ENCODE peak calls at places on chromosomes 12 and 14, in four cellular contexts. One of them, this sample, is unnamed.

GRCh38 chr12:31589582-31589895 is 1.4 kb downstream of the DENND5B start:
- DNase-seq in HepG2: no peak
- DNase-seq in HCT116: no peak
- DNase-seq in SK-N-SH: no peak
- DNase-seq in this sample: no peak

GRCh38 chr14:74660167-74660566 is 48.1 kb upstream of the LTBP2 start:
- DNase-seq in HCT116: no peak
- DNase-seq in SK-N-SH: no peak
- DNase-seq in HepG2: no peak
- DNase-seq in this sample: no peak

GRCh38 chr12:70543444-70543843 is 93.8 kb downstream of the PTPRB start:
- DNase-seq in HCT116: peak; percentile 61
- DNase-seq in HepG2: peak; percentile 41
- DNase-seq in SK-N-SH: no peak
- DNase-seq in this sample: no peak

GRCh38 chr12:31342314-31342713 is 16.4 kb upstream of the SINHCAF start:
- DNase-seq in SK-N-SH: no peak
- DNase-seq in HepG2: no peak
- DNase-seq in HCT116: no peak
- DNase-seq in this sample: no peak

GRCh38 chr14:89504602-89505320 is 87.7 kb upstream of the FOXN3 start:
- DNase-seq in SK-N-SH: no peak
- DNase-seq in HepG2: no peak
- DNase-seq in HCT116: no peak
- DNase-seq in this sample: no peak

GRCh38 chr14:59249029-59249428 is 60.6 kb downstream of the DAAM1 start:
- DNase-seq in HCT116: no peak
- DNase-seq in HepG2: no peak
- DNase-seq in SK-N-SH: no peak
- DNase-seq in this sample: peak; percentile 30

GRCh38 chr12:45612044-45612794 is 117.3 kb upstream of the ARID2 start:
- DNase-seq in HCT116: no peak
- DNase-seq in SK-N-SH: no peak
- DNase-seq in HepG2: no peak
- DNase-seq in this sample: no peak

GRCh38 chr14:100285021-100285912 is 21.0 kb downstream of the SLC25A29 start:
- DNase-seq in SK-N-SH: peak; percentile 99
- DNase-seq in HepG2: peak; percentile 40
- DNase-seq in HCT116: no peak
- DNase-seq in this sample: peak; percentile 89

GRCh38 chr12:45458854-45459807 is 243.2 kb downstream of the ANO6 start:
- DNase-seq in HepG2: no peak
- DNase-seq in HCT116: no peak
- DNase-seq in SK-N-SH: no peak
- DNase-seq in this sample: no peak

GRCh38 chr14:71203306-71203705 is 296.0 kb downstream of the PCNX1 start:
- DNase-seq in HCT116: no peak
- DNase-seq in SK-N-SH: no peak
- DNase-seq in HepG2: no peak
- DNase-seq in this sample: no peak

GRCh38 chr14:105867961-105868599 is 341.7 kb downstream of the TMEM121 start:
- DNase-seq in HepG2: no peak
- DNase-seq in HCT116: no peak
- DNase-seq in SK-N-SH: no peak
- DNase-seq in this sample: no peak

GRCh38 chr12:113061061-113061694 is 4.6 kb downstream of the DTX1 start:
- DNase-seq in HCT116: no peak
- DNase-seq in HepG2: no peak
- DNase-seq in SK-N-SH: peak; percentile 67
- DNase-seq in this sample: no peak

GRCh38 chr12:117469883-117470483 is 108.6 kb upstream of the NOS1 start:
- DNase-seq in SK-N-SH: no peak
- DNase-seq in HepG2: no peak
- DNase-seq in HCT116: no peak
- DNase-seq in this sample: no peak

GRCh38 chr12:27344246-27344645 is 11.6 kb downstream of the BMAL2 start:
- DNase-seq in HCT116: no peak
- DNase-seq in SK-N-SH: no peak
- DNase-seq in HepG2: no peak
- DNase-seq in this sample: no peak

GRCh38 chr14:22084393-22085281 is 411.0 kb upstream of the OR4E1 start:
- DNase-seq in HepG2: peak; percentile 76
- DNase-seq in SK-N-SH: peak; percentile 27
- DNase-seq in HCT116: peak; percentile 49
- DNase-seq in this sample: peak; percentile 5

GRCh38 chr14:65168840-65169239 is 66.5 kb upstream of the MAX start:
- DNase-seq in HepG2: no peak
- DNase-seq in HCT116: peak; percentile 37
- DNase-seq in SK-N-SH: no peak
- DNase-seq in this sample: peak; percentile 36

GRCh38 chr12:113056631-113057488 is at the start of gene DTX1:
- DNase-seq in HCT116: no peak
- DNase-seq in SK-N-SH: peak; percentile 88
- DNase-seq in HepG2: no peak
- DNase-seq in this sample: no peak

GRCh38 chr12:27914956-27915355 is 57.6 kb downstream of the PTHLH start:
- DNase-seq in SK-N-SH: no peak
- DNase-seq in HepG2: no peak
- DNase-seq in HCT116: no peak
- DNase-seq in this sample: no peak

GRCh38 chr12:79737875-79738718 is 47.3 kb upstream of the PAWR start:
- DNase-seq in HepG2: peak; percentile 68
- DNase-seq in HCT116: peak; percentile 54
- DNase-seq in SK-N-SH: peak; percentile 28
- DNase-seq in this sample: peak; percentile 88

GRCh38 chr14:94041551-94042346 is 15.6 kb downstream of the OTUB2 start:
- DNase-seq in SK-N-SH: no peak
- DNase-seq in HCT116: no peak
- DNase-seq in HepG2: peak; percentile 75
- DNase-seq in this sample: no peak
- TF ChIP-seq JUND in SK-N-SH: no peak
- TF ChIP-seq JUND in HCT116: no peak
- TF ChIP-seq JUND in HepG2: no peak
- TF ChIP-seq JUND in this sample: no peak

GRCh38 chr12:3962661-3963483 is 89.7 kb upstream of the PARP11 start:
- DNase-seq in SK-N-SH: no peak
- DNase-seq in HepG2: no peak
- DNase-seq in HCT116: no peak
- DNase-seq in this sample: no peak

GRCh38 chr12:3959799-3960560 is 86.8 kb upstream of the PARP11 start:
- DNase-seq in SK-N-SH: no peak
- DNase-seq in HCT116: no peak
- DNase-seq in HepG2: peak; percentile 83
- DNase-seq in this sample: no peak

GRCh38 chr12:3964404-3964803 is 91.2 kb upstream of the PARP11 start:
- DNase-seq in HepG2: peak; percentile 18
- DNase-seq in HCT116: peak; percentile 1
- DNase-seq in SK-N-SH: peak; percentile 24
- DNase-seq in this sample: no peak

GRCh38 chr12:3958534-3958933 is 85.3 kb upstream of the PARP11 start:
- DNase-seq in HCT116: no peak
- DNase-seq in SK-N-SH: no peak
- DNase-seq in HepG2: no peak
- DNase-seq in this sample: no peak

DNA sequence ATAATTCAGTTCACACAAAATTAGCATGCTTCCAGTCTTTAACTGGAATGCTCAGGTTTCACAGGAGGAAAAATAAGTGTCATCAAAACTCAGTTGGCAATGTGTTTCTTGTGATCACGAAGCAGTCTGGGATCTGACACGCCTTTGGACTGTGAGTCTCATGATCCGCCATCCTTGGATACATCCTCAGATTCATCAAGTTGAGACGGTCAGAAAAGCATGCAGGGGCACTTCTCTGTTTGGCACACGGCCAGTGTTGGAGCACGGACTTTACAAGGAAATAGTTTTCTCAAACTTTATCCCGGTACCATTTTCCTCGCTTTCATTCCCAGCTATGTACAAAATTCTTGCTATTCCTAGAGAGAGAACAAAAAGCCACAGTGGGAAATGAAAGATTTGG is 88.4 kb upstream of the PARP11 start:
- DNase-seq in HepG2: no peak
- DNase-seq in SK-N-SH: no peak
- DNase-seq in HCT116: no peak
- DNase-seq in this sample: no peak
- TF ChIP-seq JUND in HepG2: no peak
- TF ChIP-seq JUND in SK-N-SH: no peak
- TF ChIP-seq JUND in HCT116: no peak
- TF ChIP-seq JUND in this sample: no peak

DNA sequence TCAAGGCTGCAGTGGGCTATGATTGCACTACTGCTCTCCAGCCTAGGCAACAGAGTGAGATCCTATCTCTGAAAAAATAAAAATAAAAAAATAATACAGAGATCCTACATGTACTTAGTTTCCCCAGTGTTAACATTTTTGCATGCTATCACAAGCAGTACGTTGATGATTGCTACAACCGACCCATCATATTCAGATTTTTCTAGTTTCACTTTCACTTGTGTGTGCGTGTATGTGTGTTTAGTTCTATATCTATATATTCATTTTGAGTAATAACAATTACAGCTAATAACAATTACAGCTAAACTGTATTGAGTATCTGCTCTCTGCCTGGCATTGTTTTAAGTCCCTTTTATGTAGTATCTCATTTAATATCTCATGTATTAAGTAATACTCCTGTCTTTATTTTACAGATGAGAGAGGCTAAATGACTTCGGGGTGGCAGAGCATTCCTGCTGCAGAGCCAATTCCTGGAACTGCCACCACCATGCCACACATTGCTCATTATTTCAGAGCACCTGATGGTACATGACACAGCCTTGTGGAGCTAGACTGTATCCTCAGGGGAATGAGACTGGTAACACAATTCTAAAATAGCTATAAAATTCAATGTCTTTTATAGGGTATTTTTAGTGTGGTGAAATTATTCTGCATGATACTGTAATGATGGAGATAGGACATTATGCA is 153.1 kb downstream of the BCAT1 start:
- DNase-seq in HepG2: no peak
- DNase-seq in SK-N-SH: no peak
- DNase-seq in HCT116: no peak
- DNase-seq in this sample: no peak
- TF ChIP-seq JUND in HepG2: no peak
- TF ChIP-seq JUND in SK-N-SH: no peak
- TF ChIP-seq JUND in HCT116: no peak
- TF ChIP-seq JUND in this sample: no peak

GRCh38 chr12:57896437-57897201 is 44.7 kb upstream of the ATP23 start:
- DNase-seq in HepG2: no peak
- DNase-seq in SK-N-SH: peak; percentile 82
- DNase-seq in HCT116: no peak
- DNase-seq in this sample: peak; percentile 63

GRCh38 chr12:57896139-57896436 is 45.3 kb upstream of the ATP23 start:
- DNase-seq in SK-N-SH: no peak
- DNase-seq in HCT116: no peak
- DNase-seq in HepG2: no peak
- DNase-seq in this sample: no peak

GRCh38 chr12:57898308-57898970 is 42.9 kb upstream of the ATP23 start:
- DNase-seq in SK-N-SH: no peak
- DNase-seq in HCT116: no peak
- DNase-seq in HepG2: no peak
- DNase-seq in this sample: no peak

GRCh38 chr12:57897296-57897974 is 43.9 kb upstream of the ATP23 start:
- DNase-seq in HepG2: no peak
- DNase-seq in SK-N-SH: no peak
- DNase-seq in HCT116: no peak
- DNase-seq in this sample: no peak

DNA sequence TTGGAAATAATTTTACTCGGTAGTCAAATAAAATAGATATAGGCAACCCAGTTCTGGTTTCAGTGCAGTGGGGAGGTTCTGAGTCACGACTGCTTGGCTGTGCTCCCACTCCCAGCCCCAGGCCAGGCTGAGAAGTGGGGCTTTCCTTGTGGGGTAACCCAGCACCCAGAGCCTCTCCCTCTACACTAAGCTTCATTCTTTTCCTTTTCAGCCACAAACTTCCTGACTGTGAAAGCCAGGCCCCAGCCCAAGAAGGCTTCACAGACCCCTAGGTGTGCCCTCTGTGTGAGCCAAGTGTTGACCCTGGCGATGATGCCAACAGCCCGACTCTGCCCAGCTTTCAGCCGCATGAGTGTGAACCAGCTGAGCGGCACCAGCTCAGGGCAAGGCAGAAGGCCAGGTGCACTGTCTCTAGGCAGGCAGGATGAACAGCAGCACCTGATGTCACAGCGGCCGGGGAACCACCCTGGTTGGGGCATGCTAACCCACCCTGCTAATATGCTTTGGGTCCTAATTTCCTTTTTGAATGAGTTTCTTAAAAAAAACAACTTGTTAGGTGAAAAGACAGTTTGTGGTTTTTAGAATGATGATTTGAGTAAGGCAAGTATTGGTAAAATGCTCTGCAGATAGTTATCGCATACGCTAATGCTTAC is 42.2 kb upstream of the ATP23 start:
- DNase-seq in HepG2: no peak
- DNase-seq in HCT116: no peak
- DNase-seq in SK-N-SH: no peak
- DNase-seq in this sample: no peak
- TF ChIP-seq JUND in HepG2: no peak
- TF ChIP-seq JUND in HCT116: no peak
- TF ChIP-seq JUND in SK-N-SH: peak; percentile 52
- TF ChIP-seq JUND in this sample: no peak

GRCh38 chr12:100555722-100556121 is 17.8 kb upstream of the GAS2L3 start:
- DNase-seq in HCT116: no peak
- DNase-seq in HepG2: peak; percentile 72
- DNase-seq in SK-N-SH: no peak
- DNase-seq in this sample: no peak
- TF ChIP-seq JUND in HCT116: no peak
- TF ChIP-seq JUND in HepG2: no peak
- TF ChIP-seq JUND in SK-N-SH: no peak
- TF ChIP-seq JUND in this sample: no peak

DNA sequence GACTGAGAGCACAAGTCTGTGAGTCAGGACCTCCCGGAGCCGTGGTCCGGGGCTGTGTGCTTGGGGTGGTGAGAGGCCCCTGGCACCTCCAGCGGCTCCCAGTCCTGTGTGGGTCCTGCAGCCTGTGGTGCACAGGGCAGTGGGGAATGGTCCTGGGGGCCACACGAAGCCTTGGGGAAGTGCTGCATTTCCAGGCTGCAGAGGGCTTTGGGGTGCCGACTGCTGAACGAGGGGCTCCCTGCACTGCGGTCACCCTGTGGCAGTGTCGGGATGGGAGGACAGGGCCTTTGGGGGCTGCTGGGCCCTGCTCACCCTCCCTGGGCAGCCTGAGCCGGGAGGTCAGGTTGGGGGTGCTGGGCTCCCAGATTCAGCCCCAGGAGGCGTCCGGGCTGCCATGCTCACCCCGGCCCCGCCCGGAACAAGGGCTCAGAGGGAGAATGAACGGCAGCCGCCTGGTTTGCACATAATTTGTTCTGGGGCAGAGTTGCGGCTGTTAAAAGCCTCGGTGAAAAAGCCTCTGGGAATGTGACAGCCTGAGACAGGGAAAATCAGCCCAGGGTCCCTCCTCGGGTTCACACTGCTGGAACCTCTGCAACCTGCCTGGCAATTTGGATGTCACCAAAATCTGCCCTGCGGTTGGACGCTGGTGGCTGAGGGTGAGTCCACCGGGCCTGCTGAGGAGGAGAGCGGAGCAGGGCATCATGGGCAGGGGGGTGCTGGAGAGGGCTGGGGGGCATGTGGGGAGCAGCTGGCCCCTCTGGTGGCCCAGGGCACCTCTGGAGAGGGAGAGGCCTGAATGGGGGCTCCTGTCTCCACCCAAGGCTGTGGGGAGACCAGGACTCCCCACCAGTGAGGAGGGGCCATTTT is 109.2 kb downstream of the KIF26A start:
- DNase-seq in HepG2: no peak
- DNase-seq in HCT116: no peak
- DNase-seq in SK-N-SH: no peak
- DNase-seq in this sample: no peak
- TF ChIP-seq JUND in HepG2: no peak
- TF ChIP-seq JUND in HCT116: no peak
- TF ChIP-seq JUND in SK-N-SH: no peak
- TF ChIP-seq JUND in this sample: no peak